ENCODE peak calls at places on chromosomes 3 and 15, in seven cellular contexts. One of them, this sample, is unnamed.

GRCh38 chr15:68341851-68342336 is 64.3 kb downstream of the FEM1B start:
- DNase-seq in PC-9: no peak
- DNase-seq in heart left ventricle: no peak
- DNase-seq in cardiac muscle cell: peak; percentile 36
- DNase-seq in IMR-90: peak; percentile 39
- DNase-seq in RWPE1: no peak
- DNase-seq in foreskin fibroblast: no peak
- DNase-seq in this sample: no peak

GRCh38 chr15:61660579-61660978 is 399.7 kb downstream of the VPS13C start:
- DNase-seq in PC-9: no peak
- DNase-seq in heart left ventricle: no peak
- DNase-seq in cardiac muscle cell: peak; percentile 5
- DNase-seq in IMR-90: peak; percentile 7
- DNase-seq in RWPE1: no peak
- DNase-seq in foreskin fibroblast: peak; percentile 79
- DNase-seq in this sample: no peak

GRCh38 chr3:179957264-179957845 is 79.4 kb downstream of the PEX5L start:
- DNase-seq in PC-9: no peak
- DNase-seq in heart left ventricle: no peak
- DNase-seq in cardiac muscle cell: no peak
- DNase-seq in IMR-90: no peak
- DNase-seq in RWPE1: no peak
- DNase-seq in foreskin fibroblast: no peak
- DNase-seq in this sample: no peak

GRCh38 chr3:194872669-194872977 is 186.9 kb downstream of the FAM43A start:
- DNase-seq in PC-9: peak; percentile 93
- DNase-seq in heart left ventricle: no peak
- DNase-seq in cardiac muscle cell: no peak
- DNase-seq in IMR-90: peak; percentile 83
- DNase-seq in RWPE1: peak; percentile 80
- DNase-seq in foreskin fibroblast: peak; percentile 71
- DNase-seq in this sample: no peak

GRCh38 chr15:37995461-37996347 is 61.3 kb downstream of the TMCO5A start:
- DNase-seq in PC-9: no peak
- DNase-seq in heart left ventricle: no peak
- DNase-seq in cardiac muscle cell: peak; percentile 84
- DNase-seq in IMR-90: peak; percentile 75
- DNase-seq in RWPE1: peak; percentile 42
- DNase-seq in foreskin fibroblast: peak; percentile 55
- DNase-seq in this sample: no peak

GRCh38 chr3:106827515-106828213 is 549.6 kb upstream of the CCDC54 start:
- DNase-seq in PC-9: no peak
- DNase-seq in heart left ventricle: no peak
- DNase-seq in cardiac muscle cell: peak; percentile 62
- DNase-seq in IMR-90: peak; percentile 25
- DNase-seq in RWPE1: peak; percentile 20
- DNase-seq in foreskin fibroblast: peak; percentile 20
- DNase-seq in this sample: no peak

GRCh38 chr3:178895178-178895789 is 176.3 kb downstream of the ZMAT3 start:
- DNase-seq in PC-9: no peak
- DNase-seq in heart left ventricle: no peak
- DNase-seq in cardiac muscle cell: no peak
- DNase-seq in IMR-90: no peak
- DNase-seq in RWPE1: no peak
- DNase-seq in foreskin fibroblast: no peak
- DNase-seq in this sample: no peak

GRCh38 chr3:179158336-179159039 is 10.3 kb downstream of the PIK3CA start:
- DNase-seq in PC-9: no peak
- DNase-seq in heart left ventricle: no peak
- DNase-seq in cardiac muscle cell: no peak
- DNase-seq in IMR-90: no peak
- DNase-seq in RWPE1: no peak
- DNase-seq in foreskin fibroblast: no peak
- DNase-seq in this sample: no peak

GRCh38 chr3:157201648-157202278 is 41.8 kb upstream of the CCNL1 start:
- DNase-seq in PC-9: peak; percentile 68
- DNase-seq in heart left ventricle: no peak
- DNase-seq in cardiac muscle cell: peak; percentile 74
- DNase-seq in IMR-90: peak; percentile 40
- DNase-seq in RWPE1: peak; percentile 61
- DNase-seq in foreskin fibroblast: peak; percentile 28
- DNase-seq in this sample: no peak

GRCh38 chr15:68204776-68205557 is at the start of gene CALML4:
- DNase-seq in PC-9: no peak
- DNase-seq in heart left ventricle: peak; percentile 77
- DNase-seq in cardiac muscle cell: peak; percentile 48
- DNase-seq in IMR-90: no peak
- DNase-seq in RWPE1: peak; percentile 58
- DNase-seq in foreskin fibroblast: no peak
- DNase-seq in this sample: no peak

GRCh38 chr3:12187448-12188327 is 29.0 kb upstream of the TIMP4 start:
- DNase-seq in PC-9: peak; percentile 71
- DNase-seq in heart left ventricle: no peak
- DNase-seq in cardiac muscle cell: peak; percentile 77
- DNase-seq in IMR-90: peak; percentile 71
- DNase-seq in RWPE1: no peak
- DNase-seq in foreskin fibroblast: no peak
- DNase-seq in this sample: no peak

GRCh38 chr3:84110787-84111186 is 848.0 kb upstream of the CADM2 start:
- DNase-seq in PC-9: no peak
- DNase-seq in heart left ventricle: no peak
- DNase-seq in cardiac muscle cell: no peak
- DNase-seq in IMR-90: no peak
- DNase-seq in RWPE1: no peak
- DNase-seq in foreskin fibroblast: no peak
- DNase-seq in this sample: no peak

GRCh38 chr3:107562979-107563531 is 40.3 kb downstream of the BBX start:
- DNase-seq in PC-9: no peak
- DNase-seq in heart left ventricle: no peak
- DNase-seq in cardiac muscle cell: no peak
- DNase-seq in IMR-90: no peak
- DNase-seq in RWPE1: no peak
- DNase-seq in foreskin fibroblast: no peak
- DNase-seq in this sample: no peak

GRCh38 chr3:14031271-14031670 is 93.4 kb downstream of the CHCHD4 start:
- DNase-seq in PC-9: no peak
- DNase-seq in heart left ventricle: no peak
- DNase-seq in cardiac muscle cell: no peak
- DNase-seq in IMR-90: peak; percentile 1
- DNase-seq in RWPE1: no peak
- DNase-seq in foreskin fibroblast: peak; percentile 26
- DNase-seq in this sample: no peak

GRCh38 chr3:4670352-4670751 is 177.2 kb downstream of the ITPR1 start:
- DNase-seq in PC-9: no peak
- DNase-seq in heart left ventricle: no peak
- DNase-seq in cardiac muscle cell: no peak
- DNase-seq in IMR-90: no peak
- DNase-seq in RWPE1: peak; percentile 4
- DNase-seq in foreskin fibroblast: no peak
- DNase-seq in this sample: no peak

GRCh38 chr3:36597422-36597821 is 166.9 kb downstream of the DCLK3 start:
- DNase-seq in PC-9: peak; percentile 66
- DNase-seq in heart left ventricle: no peak
- DNase-seq in cardiac muscle cell: peak; percentile 4
- DNase-seq in IMR-90: peak; percentile 17
- DNase-seq in RWPE1: peak; percentile 10
- DNase-seq in foreskin fibroblast: peak; percentile 3
- DNase-seq in this sample: no peak

GRCh38 chr3:11601446-11602241 is 42.1 kb downstream of the VGLL4 start:
- DNase-seq in PC-9: no peak
- DNase-seq in heart left ventricle: peak; percentile 71
- DNase-seq in cardiac muscle cell: peak; percentile 67
- DNase-seq in IMR-90: peak; percentile 39
- DNase-seq in RWPE1: no peak
- DNase-seq in foreskin fibroblast: no peak
- DNase-seq in this sample: no peak

GRCh38 chr3:123148772-123149171 is 53.0 kb upstream of the SEC22A start:
- DNase-seq in PC-9: no peak
- DNase-seq in heart left ventricle: no peak
- DNase-seq in cardiac muscle cell: no peak
- DNase-seq in IMR-90: no peak
- DNase-seq in RWPE1: no peak
- DNase-seq in foreskin fibroblast: no peak
- DNase-seq in this sample: no peak

GRCh38 chr3:29201609-29202008 is 79.3 kb upstream of the RBMS3 start:
- DNase-seq in PC-9: no peak
- DNase-seq in heart left ventricle: no peak
- DNase-seq in cardiac muscle cell: no peak
- DNase-seq in IMR-90: no peak
- DNase-seq in RWPE1: no peak
- DNase-seq in foreskin fibroblast: no peak
- DNase-seq in this sample: no peak

GRCh38 chr3:127767126-127767525 is 55.2 kb downstream of the MGLL start:
- DNase-seq in PC-9: no peak
- DNase-seq in heart left ventricle: no peak
- DNase-seq in cardiac muscle cell: no peak
- DNase-seq in IMR-90: no peak
- DNase-seq in RWPE1: no peak
- DNase-seq in foreskin fibroblast: no peak
- DNase-seq in this sample: no peak

DNA sequence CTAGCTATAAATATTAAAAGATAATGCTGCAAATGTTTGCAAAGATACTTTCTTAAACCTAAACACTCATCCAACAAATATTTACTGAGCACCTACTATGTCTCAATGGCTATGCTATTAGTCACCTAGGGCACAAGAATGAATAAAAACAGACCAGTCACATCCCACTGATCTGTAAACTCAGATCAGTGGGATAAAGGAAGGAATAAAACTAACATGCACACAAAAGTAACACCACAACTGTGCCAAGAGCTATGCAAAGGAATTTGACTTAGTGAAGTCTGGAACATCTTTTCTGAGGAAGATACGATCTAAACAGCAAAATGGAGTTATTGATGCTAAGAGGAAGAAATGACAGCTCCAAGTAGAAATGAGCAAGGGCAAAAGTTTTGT is 56.6 kb downstream of the CBLB start:
- DNase-seq in PC-9: peak; percentile 75
- DNase-seq in heart left ventricle: no peak
- DNase-seq in cardiac muscle cell: peak; percentile 35
- DNase-seq in IMR-90: peak; percentile 74
- DNase-seq in RWPE1: no peak
- DNase-seq in foreskin fibroblast: peak; percentile 62
- DNase-seq in this sample: no peak
- TF ChIP-seq CTCF in PC-9: no peak
- TF ChIP-seq CTCF in heart left ventricle: no peak
- TF ChIP-seq CTCF in cardiac muscle cell: no peak
- TF ChIP-seq CTCF in IMR-90: no peak
- TF ChIP-seq CTCF in RWPE1: no peak
- TF ChIP-seq CTCF in foreskin fibroblast: no peak
- TF ChIP-seq CTCF in this sample: no peak

DNA sequence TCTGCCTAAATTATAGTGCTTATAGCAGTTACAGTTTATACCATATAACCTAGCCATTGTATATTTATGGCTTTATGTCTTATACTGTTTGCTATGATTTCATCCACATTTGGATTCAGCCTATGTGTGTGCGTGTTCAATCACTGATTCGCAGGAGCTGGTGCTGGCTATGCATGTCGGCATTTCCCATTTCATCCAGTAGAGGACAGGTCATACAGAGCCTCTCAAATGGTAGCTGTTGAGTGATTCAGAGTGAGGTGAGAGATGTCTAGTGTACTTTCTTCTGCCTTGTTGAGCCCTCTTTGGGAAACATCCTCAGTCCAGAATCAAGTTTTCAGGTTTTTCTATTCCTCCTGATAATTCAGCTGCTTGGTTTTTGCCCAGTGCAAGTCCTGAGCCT is 76.1 kb downstream of the FRMD4B start:
- DNase-seq in PC-9: no peak
- DNase-seq in heart left ventricle: no peak
- DNase-seq in cardiac muscle cell: peak; percentile 68
- DNase-seq in IMR-90: peak; percentile 26
- DNase-seq in RWPE1: no peak
- DNase-seq in foreskin fibroblast: no peak
- DNase-seq in this sample: no peak
- TF ChIP-seq CTCF in PC-9: no peak
- TF ChIP-seq CTCF in heart left ventricle: peak; percentile 35
- TF ChIP-seq CTCF in cardiac muscle cell: peak; percentile 74
- TF ChIP-seq CTCF in IMR-90: peak; percentile 28
- TF ChIP-seq CTCF in RWPE1: peak; percentile 9
- TF ChIP-seq CTCF in foreskin fibroblast: peak; percentile 55
- TF ChIP-seq CTCF in this sample: no peak

GRCh38 chr3:77042892-77043291 is 3.0 kb downstream of the ROBO2 start:
- DNase-seq in PC-9: no peak
- DNase-seq in heart left ventricle: no peak
- DNase-seq in cardiac muscle cell: no peak
- DNase-seq in IMR-90: no peak
- DNase-seq in RWPE1: no peak
- DNase-seq in foreskin fibroblast: peak; percentile 13
- DNase-seq in this sample: no peak
- TF ChIP-seq CTCF in PC-9: no peak
- TF ChIP-seq CTCF in heart left ventricle: no peak
- TF ChIP-seq CTCF in cardiac muscle cell: no peak
- TF ChIP-seq CTCF in IMR-90: no peak
- TF ChIP-seq CTCF in RWPE1: no peak
- TF ChIP-seq CTCF in foreskin fibroblast: peak; percentile 19
- TF ChIP-seq CTCF in this sample: no peak

GRCh38 chr3:181948286-181948685 is 236.6 kb downstream of the SOX2 start:
- DNase-seq in PC-9: no peak
- DNase-seq in heart left ventricle: no peak
- DNase-seq in cardiac muscle cell: no peak
- DNase-seq in IMR-90: no peak
- DNase-seq in RWPE1: peak; percentile 23
- DNase-seq in foreskin fibroblast: no peak
- DNase-seq in this sample: no peak
- TF ChIP-seq CTCF in PC-9: peak; percentile 59
- TF ChIP-seq CTCF in heart left ventricle: no peak
- TF ChIP-seq CTCF in cardiac muscle cell: no peak
- TF ChIP-seq CTCF in IMR-90: no peak
- TF ChIP-seq CTCF in RWPE1: peak; percentile 47
- TF ChIP-seq CTCF in foreskin fibroblast: no peak
- TF ChIP-seq CTCF in this sample: no peak